ENCODE peak calls at places on chromosomes 2 and 18, in four cellular contexts. One of them, this sample, is unnamed.

GRCh38 chr18:33583901-33584300 is 5.9 kb downstream of the ASXL3 start:
- DNase-seq in CD8-positive, alpha-beta memory T cell: no peak
- DNase-seq in NCI-H524: no peak
- DNase-seq in NCI-H1436 treated with DMSO at 0.1 percent for 48 hours: no peak
- DNase-seq in this sample: no peak

GRCh38 chr2:157256621-157257020 is 884 bp upstream of the GALNT5 start:
- DNase-seq in CD8-positive, alpha-beta memory T cell: no peak
- DNase-seq in NCI-H524: no peak
- DNase-seq in NCI-H1436 treated with DMSO at 0.1 percent for 48 hours: no peak
- DNase-seq in this sample: peak

GRCh38 chr2:219158025-219158424 is 2.6 kb downstream of the NHEJ1 start:
- DNase-seq in CD8-positive, alpha-beta memory T cell: no peak
- DNase-seq in NCI-H524: no peak
- DNase-seq in NCI-H1436 treated with DMSO at 0.1 percent for 48 hours: no peak
- DNase-seq in this sample: no peak

GRCh38 chr18:34929336-34929780 is 111.9 kb upstream of the MAPRE2 start:
- DNase-seq in CD8-positive, alpha-beta memory T cell: no peak
- DNase-seq in NCI-H524: no peak
- DNase-seq in NCI-H1436 treated with DMSO at 0.1 percent for 48 hours: no peak
- DNase-seq in this sample: peak

GRCh38 chr2:3741867-3742602 is 38.7 kb downstream of the DCDC2C start:
- DNase-seq in CD8-positive, alpha-beta memory T cell: no peak
- DNase-seq in NCI-H524: no peak
- DNase-seq in NCI-H1436 treated with DMSO at 0.1 percent for 48 hours: no peak
- DNase-seq in this sample: no peak

GRCh38 chr2:125373293-125373692 is 1282.7 kb upstream of the GYPC start:
- DNase-seq in CD8-positive, alpha-beta memory T cell: no peak
- DNase-seq in NCI-H524: no peak
- DNase-seq in NCI-H1436 treated with DMSO at 0.1 percent for 48 hours: no peak
- DNase-seq in this sample: no peak

GRCh38 chr2:120494446-120494845 is 148.5 kb downstream of the INHBB start:
- DNase-seq in CD8-positive, alpha-beta memory T cell: no peak
- DNase-seq in NCI-H524: no peak
- DNase-seq in NCI-H1436 treated with DMSO at 0.1 percent for 48 hours: no peak
- DNase-seq in this sample: no peak

GRCh38 chr2:142880275-142880674 is 2.8 kb downstream of the KYNU start:
- DNase-seq in CD8-positive, alpha-beta memory T cell: no peak
- DNase-seq in NCI-H524: no peak
- DNase-seq in NCI-H1436 treated with DMSO at 0.1 percent for 48 hours: no peak
- DNase-seq in this sample: peak

GRCh38 chr2:98908909-98909308 is 27.1 kb downstream of the CRACDL start:
- DNase-seq in CD8-positive, alpha-beta memory T cell: no peak
- DNase-seq in NCI-H524: peak
- DNase-seq in NCI-H1436 treated with DMSO at 0.1 percent for 48 hours: no peak
- DNase-seq in this sample: peak

GRCh38 chr18:9950289-9951016 is 36.6 kb downstream of the VAPA start:
- DNase-seq in CD8-positive, alpha-beta memory T cell: no peak
- DNase-seq in NCI-H524: no peak
- DNase-seq in NCI-H1436 treated with DMSO at 0.1 percent for 48 hours: no peak
- DNase-seq in this sample: peak

GRCh38 chr2:220188031-220188430 is 560.6 kb downstream of the SLC4A3 start:
- DNase-seq in CD8-positive, alpha-beta memory T cell: no peak
- DNase-seq in NCI-H524: no peak
- DNase-seq in NCI-H1436 treated with DMSO at 0.1 percent for 48 hours: no peak
- DNase-seq in this sample: peak

GRCh38 chr2:62412347-62412742 is 93.7 kb downstream of the TMEM17 start:
- DNase-seq in CD8-positive, alpha-beta memory T cell: no peak
- DNase-seq in NCI-H524: no peak
- DNase-seq in NCI-H1436 treated with DMSO at 0.1 percent for 48 hours: no peak
- DNase-seq in this sample: peak

GRCh38 chr2:228690681-228691080 is 509.2 kb upstream of the SPHKAP start:
- DNase-seq in CD8-positive, alpha-beta memory T cell: no peak
- DNase-seq in NCI-H524: no peak
- DNase-seq in NCI-H1436 treated with DMSO at 0.1 percent for 48 hours: no peak
- DNase-seq in this sample: no peak

This sample was measured in epithelial cell of esophagus.